ENCODE peak calls at places on chromosomes 12 and 14, in four cellular contexts. B is tibial nerve, F is stomach, C is A549. H is an unnamed sample.

GRCh38 chr14:85811340-85811739 is 281.4 kb downstream of the FLRT2 start:
- DNase-seq in B (no peak), F (no peak), C (no peak), H (no peak)

GRCh38 chr14:71117839-71118743 is 210.8 kb downstream of the PCNX1 start:
- DNase-seq in B (no peak), F (no peak), C (no peak), H (no peak)

GRCh38 chr12:116979109-116979508 is 68.4 kb downstream of the FBXW8 start:
- DNase-seq in B (no peak), F (no peak), C (no peak), H (no peak)

GRCh38 chr14:69059658-69060648 is 80.9 kb upstream of the ACTN1 start:
- DNase-seq in B (no peak), F (no peak), C (peak), H (no peak)

GRCh38 chr12:10301103-10301502 is 6.6 kb upstream of the KLRD1 start:
- DNase-seq in B (no peak), F (no peak), C (no peak), H (no peak)

GRCh38 chr12:24948452-24948815 is 467 bp downstream of the BCAT1 start:
- DNase-seq in B (no peak), F (no peak), C (peak), H (no peak)

GRCh38 chr12:6860116-6860515 is 7.2 kb upstream of the TPI1 start:
- DNase-seq in B (no peak), F (no peak), C (no peak), H (no peak)

GRCh38 chr12:89960011-89960507 is 251.4 kb upstream of the ATP2B1 start:
- DNase-seq in B (no peak), F (no peak), C (no peak), H (no peak)

GRCh38 chr14:72104011-72104613 is 171.9 kb downstream of the RGS6 start:
- DNase-seq in B (no peak), F (no peak), C (peak), H (no peak)

GRCh38 chr14:72737560-72737943 is 156.3 kb downstream of the DPF3 start:
- DNase-seq in B (no peak), F (no peak), C (no peak), H (no peak)

GRCh38 chr12:104416637-104417036 is 40.1 kb upstream of the CHST11 start:
- DNase-seq in B (no peak), F (no peak), C (no peak), H (no peak)

GRCh38 chr14:58738189-58738836 is 100.6 kb downstream of the DACT1 start:
- DNase-seq in B (no peak), F (no peak), C (no peak), H (no peak)

GRCh38 chr14:100783630-100784321 is 42.1 kb upstream of the MEG3 start:
- DNase-seq in B (no peak), F (no peak), C (no peak), H (no peak)

GRCh38 chr14:83975435-83976222 is 1554.3 kb upstream of the FLRT2 start:
- DNase-seq in B (no peak), F (no peak), C (no peak), H (peak)

GRCh38 chr12:87280356-87280755 is 748.8 kb downstream of the C12orf50 start:
- DNase-seq in B (no peak), F (no peak), C (no peak), H (no peak)

GRCh38 chr14:65945333-65945732 is 532.8 kb downstream of the FUT8 start:
- DNase-seq in B (no peak), F (no peak), C (no peak), H (no peak)

GRCh38 chr14:50001999-50002925 is 109.4 kb downstream of the ARF6 start:
- DNase-seq in B (no peak), F (peak), C (no peak), H (peak)

GRCh38 chr12:53268009-53268636 is at the start of gene ESPL1:
- DNase-seq in B (peak), F (peak), C (peak), H (peak)

GRCh38 chr14:33612184-33612479 is 338.7 kb downstream of the EGLN3 start:
- DNase-seq in B (no peak), F (no peak), C (no peak), H (no peak)

GRCh38 chr14:50489851-50490250 is 42.5 kb downstream of the MAP4K5 start:
- DNase-seq in B (no peak), F (no peak), C (no peak), H (no peak)

GRCh38 chr12:47837190-47838171 is 17.8 kb upstream of the HDAC7 start:
- DNase-seq in B (peak), F (peak), C (peak), H (peak)

GRCh38 chr12:2654741-2655140 is 140.0 kb upstream of the FKBP4 start:
- DNase-seq in B (no peak), F (no peak), C (no peak), H (peak)

GRCh38 chr14:92937229-92937937 is 14.4 kb downstream of the CHGA start:
- DNase-seq in B (no peak), F (no peak), C (no peak), H (no peak)

GRCh38 chr12:49413010-49413409 is 45.7 kb downstream of the SPATS2 start:
- DNase-seq in B (no peak), F (no peak), C (no peak), H (no peak)

GRCh38 chr12:104877107-104877705 is 80.9 kb downstream of the SLC41A2 start:
- DNase-seq in B (peak), F (peak), C (peak), H (no peak)

GRCh38 chr12:131090254-131091210 is 136.8 kb downstream of the ADGRD1 start:
- DNase-seq in B (no peak), F (no peak), C (no peak), H (peak)

GRCh38 chr14:88551094-88551870 is 3.5 kb downstream of the PTPN21 start:
- DNase-seq in B (peak), F (peak), C (peak), H (peak)

GRCh38 chr12:114405449-114406271 is at the start of gene TBX5:
- DNase-seq in B (no peak), F (no peak), C (no peak), H (no peak)

GRCh38 chr14:37170993-37171392 is 1.4 kb downstream of the SLC25A21 start:
- DNase-seq in B (no peak), F (no peak), C (no peak), H (no peak)

GRCh38 chr14:30988509-30988908 is 36.9 kb upstream of the AP4S1 start:
- DNase-seq in B (no peak), F (no peak), C (no peak), H (no peak)

GRCh38 chr12:58521796-58522195 is 398.5 kb downstream of the LRIG3 start:
- DNase-seq in B (no peak), F (no peak), C (no peak), H (no peak)

GRCh38 chr14:73896521-73896920 is 9.9 kb downstream of the ZNF410 start:
- DNase-seq in B (no peak), F (no peak), C (no peak), H (no peak)

GRCh38 chr12:87995581-87996178 is 33.5 kb downstream of the C12orf50 start:
- DNase-seq in B (peak), F (peak), C (peak), H (peak)

GRCh38 chr14:86646688-86647687 is 1117.0 kb downstream of the FLRT2 start:
- DNase-seq in B (no peak), F (no peak), C (no peak), H (no peak)

GRCh38 chr12:54240971-54241588 is 38.8 kb downstream of the CBX5 start:
- DNase-seq in B (no peak), F (no peak), C (no peak), H (no peak)

GRCh38 chr12:96719671-96720362 is 187.2 kb upstream of the NEDD1 start:
- DNase-seq in B (no peak), F (no peak), C (no peak), H (no peak)

GRCh38 chr12:120388711-120389431 is 19.9 kb upstream of the MSI1 start:
- DNase-seq in B (no peak), F (no peak), C (no peak), H (no peak)

GRCh38 chr12:47190271-47190750 is 110.6 kb upstream of the AMIGO2 start:
- DNase-seq in B (no peak), F (no peak), C (peak), H (no peak)

GRCh38 chr12:49623142-49623899 is at the start of gene PRPF40B:
- DNase-seq in B (peak), F (peak), C (peak), H (peak)

GRCh38 chr14:105026789-105027563 is 6.1 kb upstream of the CDCA4 start:
- DNase-seq in B (no peak), F (no peak), C (no peak), H (no peak)

GRCh38 chr14:103101964-103102688 is 7.6 kb downstream of the EXOC3L4 start:
- DNase-seq in B (no peak), F (no peak), C (no peak), H (peak)

GRCh38 chr14:103104389-103104653 is 9.8 kb downstream of the EXOC3L4 start:
- DNase-seq in B (no peak), F (no peak), C (no peak), H (no peak)

GRCh38 chr14:103102689-103103260 is 8.2 kb downstream of the EXOC3L4 start:
- DNase-seq in B (no peak), F (no peak), C (no peak), H (peak)

GRCh38 chr14:103104654-103105511 is 10.4 kb downstream of the EXOC3L4 start:
- DNase-seq in B (peak), F (peak), C (no peak), H (no peak)

DNA sequence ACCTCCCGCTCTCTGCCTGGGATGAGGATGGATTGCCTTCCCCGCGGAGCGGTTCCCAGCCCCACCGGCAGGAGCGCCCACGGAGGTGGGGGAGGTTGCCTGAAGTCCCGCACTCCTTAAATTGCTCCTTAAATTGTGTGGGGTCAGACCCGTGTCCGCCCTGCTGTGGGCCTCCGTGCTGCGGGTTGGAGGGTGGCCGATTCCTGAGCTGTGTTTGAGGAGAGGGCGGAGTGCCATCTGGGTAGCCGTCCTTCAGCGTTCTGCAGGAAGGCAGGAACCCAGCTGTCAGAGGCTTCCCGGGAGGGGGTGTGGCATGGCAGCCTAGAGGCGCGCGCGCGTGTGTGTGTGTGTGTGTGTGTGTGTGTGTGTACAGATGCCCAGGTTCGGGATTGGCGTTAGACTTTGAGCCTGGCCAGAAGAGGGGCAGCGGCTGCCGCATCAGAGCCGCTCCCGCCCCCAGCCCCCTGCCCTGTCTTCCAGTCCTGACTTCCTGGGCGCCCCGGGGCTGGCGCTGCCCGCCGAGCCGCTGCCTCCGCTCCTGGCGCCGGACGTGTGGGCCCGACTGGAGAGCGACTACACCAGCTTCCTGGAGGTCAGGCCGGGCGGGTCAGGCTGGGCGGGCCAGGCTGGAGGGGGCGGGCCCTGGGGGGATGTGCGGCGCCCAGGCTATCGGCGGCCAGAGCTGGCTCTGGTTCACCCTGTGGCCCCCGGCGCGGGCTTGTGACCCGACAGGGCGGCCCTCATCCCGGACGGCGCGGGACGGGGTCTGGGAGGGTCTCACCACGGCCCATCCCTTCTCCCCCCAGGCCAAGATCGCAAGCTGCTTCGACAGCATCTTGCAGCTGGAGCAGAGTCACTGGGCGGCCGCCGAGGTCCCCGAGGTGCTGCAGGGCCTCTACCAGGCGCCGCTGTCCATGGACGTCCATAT is 9.2 kb downstream of the EXOC3L4 start:
- DNase-seq in B (no peak), F (peak), C (peak), H (peak)
- TF ChIP-seq CTCF in B (peak), F (no peak), C (peak), H (peak)

DNA sequence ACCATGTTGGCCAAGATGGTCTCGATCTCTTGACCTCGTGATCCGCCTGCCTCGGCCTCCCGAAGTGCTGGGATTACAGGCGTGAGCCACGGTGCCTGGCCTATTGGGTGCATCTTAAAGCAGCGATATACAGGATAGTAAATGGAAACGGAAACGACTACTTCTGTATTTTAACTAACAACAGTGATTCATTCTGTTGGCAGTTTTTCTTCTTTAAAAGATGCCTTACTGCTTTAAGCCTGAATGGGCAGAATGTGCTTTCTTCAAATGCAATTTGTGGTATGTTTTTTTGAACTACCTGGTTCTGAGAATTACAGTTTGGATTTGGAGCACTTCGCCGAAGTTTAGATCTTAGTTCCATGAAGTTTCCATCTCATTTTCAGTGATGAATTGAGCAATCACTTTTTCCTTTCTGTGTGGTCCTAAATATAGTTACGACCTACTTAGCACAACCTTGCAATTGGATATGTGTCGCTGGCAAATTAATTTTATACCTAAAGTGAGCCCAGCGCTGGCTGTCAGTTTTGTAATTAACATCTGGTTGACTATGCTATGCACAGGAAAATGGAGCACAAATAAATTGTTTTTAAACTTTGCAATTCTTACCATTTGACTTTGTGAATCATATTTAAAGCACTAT is 53.6 kb upstream of the EIF5 start:
- DNase-seq in B (no peak), F (no peak), C (no peak), H (no peak)
- H3K27ac ChIP-seq in B (no peak), F (peak), C (peak), H (no peak)

GRCh38 chr12:132881853-132882252 is 5.6 kb downstream of the CHFR start:
- DNase-seq in B (no peak), F (no peak), C (no peak), H (no peak)

GRCh38 chr12:132888852-132889251 is 1.4 kb upstream of the CHFR start:
- DNase-seq in B (no peak), F (no peak), C (no peak), H (no peak)

GRCh38 chr12:132886529-132887477 is 602 bp downstream of the CHFR start:
- DNase-seq in B (no peak), F (peak), C (peak), H (peak)

GRCh38 chr12:132887513-132888341 is at the start of gene CHFR:
- DNase-seq in B (peak), F (peak), C (peak), H (peak)
- TF ChIP-seq POLR2A in B (peak), F (no peak), C (peak), H (peak)

DNA sequence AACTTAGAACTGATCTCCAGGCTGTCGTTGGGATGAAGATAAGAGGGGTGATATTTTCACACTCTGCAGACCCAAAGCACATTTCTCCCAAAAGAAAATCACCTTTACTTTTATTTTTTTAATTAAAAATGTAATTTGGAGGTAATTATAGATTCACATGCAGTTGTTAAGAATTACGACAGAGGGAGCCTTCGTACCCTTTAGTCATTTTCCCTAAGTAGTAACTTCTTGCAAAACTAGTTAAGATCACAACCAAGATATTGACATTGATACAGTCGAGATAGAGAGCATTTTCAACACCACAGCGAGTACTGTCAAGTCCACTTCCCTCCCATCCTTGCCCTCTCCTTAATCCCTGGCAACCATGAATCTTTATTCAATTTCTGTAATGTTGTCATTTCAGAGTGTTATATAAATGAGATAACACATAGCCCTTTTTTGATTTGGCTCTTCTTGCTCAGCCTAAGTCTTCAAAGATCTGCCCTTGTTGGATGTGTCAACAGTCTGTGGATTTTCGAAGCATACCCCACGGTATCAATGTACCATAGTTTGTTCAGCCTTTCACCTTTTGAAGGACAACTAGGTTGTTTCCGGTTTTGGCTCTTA is 39.6 kb downstream of the DNAH10 start:
- DNase-seq in B (no peak), F (no peak), C (peak), H (no peak)
- TF ChIP-seq CTCF in B (peak), F (no peak), C (peak), H (peak)

GRCh38 chr12:55727643-55728184 is 1.1 kb downstream of the CD63 start:
- DNase-seq in B (peak), F (peak), C (peak), H (peak)
- H3K27ac ChIP-seq in B (peak), F (peak), C (peak), H (peak)

GRCh38 chr12:56571131-56571530 is 49.5 kb downstream of the RBMS2 start:
- DNase-seq in B (no peak), F (no peak), C (no peak), H (no peak)

GRCh38 chr12:56565510-56566101 is 44.0 kb downstream of the RBMS2 start:
- DNase-seq in B (peak), F (peak), C (peak), H (peak)
- TF ChIP-seq POLR2A in B (no peak), F (no peak), C (no peak), H (no peak)

GRCh38 chr12:107914460-107914977 is 140.0 kb downstream of the ASCL4 start:
- DNase-seq in B (no peak), F (no peak), C (no peak), H (no peak)

GRCh38 chr12:107921062-107921461 is 146.6 kb downstream of the ASCL4 start:
- DNase-seq in B (no peak), F (no peak), C (no peak), H (no peak)

GRCh38 chr12:107912421-107913004 is 138.0 kb downstream of the ASCL4 start:
- DNase-seq in B (peak), F (peak), C (peak), H (peak)

GRCh38 chr12:107917912-107918800 is 143.7 kb downstream of the ASCL4 start:
- DNase-seq in B (no peak), F (no peak), C (peak), H (no peak)
- TF ChIP-seq CTCF in B (peak), F (peak), C (peak), H (peak)

DNA sequence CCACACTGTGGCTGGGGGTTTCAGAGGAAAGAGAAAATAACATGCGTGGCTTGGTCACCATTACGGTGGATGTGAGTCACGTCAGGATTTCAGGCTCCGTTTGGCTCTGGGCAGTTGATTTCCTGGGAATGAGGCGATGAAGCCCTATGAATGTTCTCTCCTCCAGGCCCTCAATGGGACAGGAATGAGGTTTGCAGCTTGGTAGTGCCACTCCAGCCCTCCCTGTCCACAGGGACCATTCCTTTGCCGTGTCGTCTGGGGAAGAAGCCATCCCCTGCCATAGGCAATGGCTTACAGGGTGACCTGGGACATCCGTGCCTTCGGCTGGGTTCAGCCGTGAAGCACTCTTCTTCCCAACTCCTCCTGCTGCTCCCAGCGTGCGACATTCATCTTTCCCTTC is 95.0 kb downstream of the FBXL14 start:
- DNase-seq in B (no peak), F (no peak), C (no peak), H (no peak)
- H3K27ac ChIP-seq in B (no peak), F (no peak), C (peak), H (no peak)

DNA sequence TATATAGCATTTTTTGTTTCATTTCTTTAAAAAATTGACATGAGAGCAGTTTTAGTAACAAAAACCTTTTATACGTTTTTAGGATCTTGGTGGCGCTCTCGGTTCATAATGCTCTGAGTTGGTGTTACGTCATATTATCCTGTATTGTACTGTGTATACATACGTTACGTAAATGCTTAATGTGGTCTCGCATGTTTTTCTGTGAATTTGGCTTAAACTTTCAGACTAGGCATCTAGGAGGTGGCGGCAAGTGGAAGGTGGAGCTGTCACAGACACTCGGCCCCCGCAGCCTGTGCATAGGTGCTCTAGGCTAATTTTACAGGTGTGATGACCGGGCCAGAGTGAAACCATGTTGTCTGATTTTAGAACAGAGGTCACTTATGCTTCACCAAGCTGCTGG is 60.0 kb downstream of the PPP2R5C start:
- DNase-seq in B (no peak), F (no peak), C (no peak), H (no peak)
- TF ChIP-seq POLR2A in B (no peak), F (no peak), C (no peak), H (no peak)